ENCODE peak calls at places on chromosomes 11 and 22, in six cellular contexts. K is IMR-90, V is neuronal stem cell, T is mesenchymal stem cell, L is H9, J is mesendoderm. S is an unnamed sample.

GRCh38 chr11:32173435-32173834 is 82.6 kb downstream of the RCN1 start:
- DNase-seq in L (peak; percentile 81), K (peak; percentile 68), T (peak; percentile 60), V (peak; percentile 62), J (peak; percentile 71), S (peak; percentile 29)

GRCh38 chr11:2132874-2133480 is 6.2 kb downstream of the IGF2 start:
- DNase-seq in J (no peak), L (no peak), V (no peak), T (no peak), K (no peak), S (no peak)

GRCh38 chr11:35486934-35487333 is 38.5 kb downstream of the PAMR1 start:
- DNase-seq in J (no peak), K (no peak), L (no peak), V (no peak), T (no peak), S (no peak)

GRCh38 chr11:128896356-128896755 is 5.2 kb downstream of the KCNJ5 start:
- DNase-seq in J (no peak), T (no peak), L (no peak), K (no peak), V (no peak), S (no peak)

GRCh38 chr11:30585067-30585891 is 874 bp downstream of the MPPED2 start:
- DNase-seq in V (peak; percentile 44), T (no peak), K (no peak), J (peak; percentile 26), L (peak; percentile 51), S (peak; percentile 75)

GRCh38 chr11:117444256-117445096 is 116.8 kb downstream of the CEP164 start:
- DNase-seq in K (no peak), V (no peak), T (no peak), L (no peak), J (no peak), S (no peak)

GRCh38 chr11:9004310-9004945 is 627 bp upstream of the NRIP3 start:
- DNase-seq in J (peak; percentile 28), T (no peak), K (no peak), L (peak; percentile 73), V (peak; percentile 43), S (peak; percentile 81)

GRCh38 chr22:29393019-29393608 is 4.7 kb upstream of the AP1B1 start:
- DNase-seq in T (no peak), V (no peak), L (peak; percentile 8), J (no peak), K (no peak), S (no peak)

GRCh38 chr11:69475866-69476714 is 5.4 kb upstream of the LINC01488 start:
- DNase-seq in K (no peak), V (no peak), L (peak; percentile 52), T (no peak), J (no peak), S (peak; percentile 34)

GRCh38 chr11:74493816-74494630 is 499 bp upstream of the LIPT2 start:
- DNase-seq in V (no peak), J (no peak), K (peak; percentile 47), L (no peak), T (no peak), S (no peak)

DNA sequence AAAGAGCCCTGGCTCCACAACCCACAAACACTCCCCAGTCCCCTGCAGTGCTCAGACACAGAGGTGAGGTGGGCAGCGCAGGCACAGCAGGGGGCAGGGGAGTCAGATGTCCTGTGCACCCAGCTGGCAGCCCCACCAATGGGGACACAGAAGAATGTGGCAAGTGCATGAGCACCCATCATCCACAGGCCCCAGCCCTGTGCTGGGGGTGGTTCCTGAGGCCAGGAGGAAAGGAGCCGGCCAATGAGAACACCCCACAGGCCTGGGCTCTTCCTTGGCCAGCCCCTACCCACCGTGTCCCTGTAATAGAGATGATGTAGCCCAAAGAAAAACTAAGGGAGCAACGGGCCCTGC is 9.3 kb downstream of the GNB1L start:
- DNase-seq in L (no peak), J (no peak), K (no peak), T (no peak), V (no peak), S (no peak)
- H3K18ac ChIP-seq in L (no peak overlapping the region), J (no peak overlapping the region), K (no peak overlapping the region), T (no peak overlapping the region), V (no peak overlapping the region), S (no peak overlapping the region)

GRCh38 chr11:96389604-96390402 is at the start of the genes CCDC82 and JRKL:
- DNase-seq in L (peak; percentile 98), K (peak; percentile 92), V (peak; percentile 96), T (peak; percentile 96), J (peak; percentile 99), S (peak; percentile 98)

GRCh38 chr11:96390403-96390830 is 604 bp downstream of the JRKL start:
- DNase-seq in K (peak; percentile 30), L (no peak), V (no peak), T (peak; percentile 59), J (no peak), S (no peak)

GRCh38 chr11:96384156-96384555 is 5.6 kb downstream of the CCDC82 start:
- DNase-seq in L (no peak), V (no peak), K (no peak), J (no peak), T (no peak), S (no peak)

GRCh38 chr11:96388891-96389603 is 665 bp downstream of the CCDC82 start:
- DNase-seq in L (no peak), J (peak; percentile 84), K (no peak), T (peak; percentile 78), V (no peak), S (no peak)

GRCh38 chr11:96385187-96385586 is 4.5 kb downstream of the CCDC82 start:
- DNase-seq in J (no peak), K (no peak), T (no peak), L (no peak), V (no peak), S (no peak)
- H2BK15ac ChIP-seq in J (no peak overlapping the region), K (no peak overlapping the region), T (no peak overlapping the region), L (no peak overlapping the region), V (no peak overlapping the region), S (no peak overlapping the region)

DNA sequence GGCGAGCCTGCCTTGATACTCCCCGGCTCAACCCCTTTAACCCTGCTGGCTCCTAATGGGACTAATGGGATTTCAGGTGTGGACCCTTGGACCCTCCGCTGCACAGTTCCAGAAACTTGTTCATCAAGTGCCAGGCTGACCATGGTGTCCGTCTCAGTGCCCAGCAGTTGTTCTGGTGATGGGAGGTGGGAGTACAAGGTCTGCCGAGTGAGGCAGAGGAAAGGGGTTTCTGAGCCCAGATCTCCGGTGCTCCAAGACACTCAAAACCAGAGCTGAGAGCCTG is 28.5 kb downstream of the ST3GAL4 start:
- DNase-seq in L (no peak), K (no peak), J (no peak), V (no peak), T (no peak), S (no peak)
- H3K18ac ChIP-seq in L (no peak overlapping the region), K (no peak overlapping the region), J (no peak overlapping the region), V (peak overlapping the region; percentile 48), T (no peak overlapping the region), S (no peak overlapping the region)

GRCh38 chr22:47846206-47846605 is 1083.8 kb downstream of the TBC1D22A start:
- DNase-seq in K (no peak), L (no peak), J (no peak), V (no peak), T (no peak), S (no peak)
- H2BK15ac ChIP-seq in K (no peak overlapping the region), L (no peak overlapping the region), J (no peak overlapping the region), V (no peak overlapping the region), T (no peak overlapping the region), S (no peak overlapping the region)

GRCh38 chr11:72381584-72382090 is 52.7 kb downstream of the CLPB start:
- DNase-seq in J (no peak), L (no peak), T (no peak), V (no peak), K (no peak), S (no peak)
- H3K18ac ChIP-seq in J (no peak overlapping the region), L (peak overlapping the region; percentile 53), T (no peak overlapping the region), V (peak overlapping the region; percentile 44), K (no peak overlapping the region), S (no peak overlapping the region)

GRCh38 chr11:90531001-90531400 is 308.2 kb upstream of the CHORDC1 start:
- DNase-seq in K (no peak), V (no peak), J (peak; percentile 90), T (no peak), L (no peak), S (no peak)
- H2BK15ac ChIP-seq in K (no peak overlapping the region), V (no peak overlapping the region), J (no peak overlapping the region), T (no peak overlapping the region), L (no peak overlapping the region), S (no peak overlapping the region)

GRCh38 chr11:71165771-71166170 is 86.6 kb downstream of the SHANK2 start:
- DNase-seq in T (no peak), V (no peak), K (no peak), J (no peak), L (no peak), S (no peak)
- H3K18ac ChIP-seq in T (no peak overlapping the region), V (no peak overlapping the region), K (no peak overlapping the region), J (no peak overlapping the region), L (no peak overlapping the region), S (no peak overlapping the region)

S was measured in H1.